ENCODE peak calls at places on chromosomes 3 and 15, in ten cellular contexts. One of them, this sample, is unnamed.

GRCh38 chr3:134029734-134030381 is at the start of gene SLCO2A1:
- DNase-seq in psoas muscle: no peak
- DNase-seq in NCI-H2081: peak
- DNase-seq in NCI-H1105: peak
- DNase-seq in activated T-helper 1 cell treated with anti-CD3 and anti-CD28 coated beads, Interleukin-12 subunit alpha, Interleukin-12 subunit beta, Interleukin-2, Interleukin-4 antibody, amounts not matched to agents 30 ng/mL and 10 ng/mL and 1 ng/mL, durations not matched to agents 14 hours and 24 hours and 36 hours: no peak
- DNase-seq in T47D: peak
- DNase-seq in substantia nigra: no peak
- DNase-seq in CD14-positive monocyte: no peak
- DNase-seq in CD8-positive, alpha-beta memory T cell: no peak
- DNase-seq in activated CD4-positive, alpha-beta T cell treated with anti-CD3 and anti-CD28 coated beads, Interleukin-2, amount 10 ng/mL, durations not matched to agents 7 days and 5 days: no peak
- DNase-seq in this sample: no peak

GRCh38 chr3:55511895-55512585 is 24.9 kb upstream of the WNT5A start:
- DNase-seq in CD14-positive monocyte: no peak
- DNase-seq in CD8-positive, alpha-beta memory T cell: no peak
- DNase-seq in substantia nigra: no peak
- DNase-seq in psoas muscle: no peak
- DNase-seq in NCI-H1105: no peak
- DNase-seq in T47D: no peak
- DNase-seq in activated T-helper 1 cell treated with anti-CD3 and anti-CD28 coated beads, Interleukin-12 subunit alpha, Interleukin-12 subunit beta, Interleukin-2, Interleukin-4 antibody, amounts not matched to agents 30 ng/mL and 10 ng/mL and 1 ng/mL, durations not matched to agents 14 hours and 24 hours and 36 hours: no peak
- DNase-seq in NCI-H2081: no peak
- DNase-seq in activated CD4-positive, alpha-beta T cell treated with anti-CD3 and anti-CD28 coated beads, Interleukin-2, amount 10 ng/mL, durations not matched to agents 7 days and 5 days: no peak
- DNase-seq in this sample: no peak

GRCh38 chr3:179425075-179425474 is 26.2 kb downstream of the GNB4 start:
- DNase-seq in NCI-H1105: no peak
- DNase-seq in activated T-helper 1 cell treated with anti-CD3 and anti-CD28 coated beads, Interleukin-12 subunit alpha, Interleukin-12 subunit beta, Interleukin-2, Interleukin-4 antibody, amounts not matched to agents 30 ng/mL and 10 ng/mL and 1 ng/mL, durations not matched to agents 14 hours and 24 hours and 36 hours: no peak
- DNase-seq in psoas muscle: no peak
- DNase-seq in substantia nigra: no peak
- DNase-seq in CD14-positive monocyte: no peak
- DNase-seq in activated CD4-positive, alpha-beta T cell treated with anti-CD3 and anti-CD28 coated beads, Interleukin-2, amount 10 ng/mL, durations not matched to agents 7 days and 5 days: no peak
- DNase-seq in T47D: no peak
- DNase-seq in NCI-H2081: no peak
- DNase-seq in CD8-positive, alpha-beta memory T cell: no peak
- DNase-seq in this sample: no peak

GRCh38 chr3:177820683-177821316 is 623.5 kb upstream of the TBL1XR1 start:
- DNase-seq in activated CD4-positive, alpha-beta T cell treated with anti-CD3 and anti-CD28 coated beads, Interleukin-2, amount 10 ng/mL, durations not matched to agents 7 days and 5 days: no peak
- DNase-seq in psoas muscle: no peak
- DNase-seq in substantia nigra: no peak
- DNase-seq in NCI-H1105: no peak
- DNase-seq in CD8-positive, alpha-beta memory T cell: no peak
- DNase-seq in CD14-positive monocyte: no peak
- DNase-seq in NCI-H2081: no peak
- DNase-seq in T47D: no peak
- DNase-seq in activated T-helper 1 cell treated with anti-CD3 and anti-CD28 coated beads, Interleukin-12 subunit alpha, Interleukin-12 subunit beta, Interleukin-2, Interleukin-4 antibody, amounts not matched to agents 30 ng/mL and 10 ng/mL and 1 ng/mL, durations not matched to agents 14 hours and 24 hours and 36 hours: no peak
- DNase-seq in this sample: no peak

GRCh38 chr3:161233557-161233956 is 12.4 kb downstream of the NMD3 start:
- DNase-seq in activated CD4-positive, alpha-beta T cell treated with anti-CD3 and anti-CD28 coated beads, Interleukin-2, amount 10 ng/mL, durations not matched to agents 7 days and 5 days: no peak
- DNase-seq in NCI-H1105: no peak
- DNase-seq in substantia nigra: no peak
- DNase-seq in NCI-H2081: no peak
- DNase-seq in CD14-positive monocyte: no peak
- DNase-seq in CD8-positive, alpha-beta memory T cell: no peak
- DNase-seq in T47D: no peak
- DNase-seq in psoas muscle: no peak
- DNase-seq in activated T-helper 1 cell treated with anti-CD3 and anti-CD28 coated beads, Interleukin-12 subunit alpha, Interleukin-12 subunit beta, Interleukin-2, Interleukin-4 antibody, amounts not matched to agents 30 ng/mL and 10 ng/mL and 1 ng/mL, durations not matched to agents 14 hours and 24 hours and 36 hours: no peak
- DNase-seq in this sample: no peak

GRCh38 chr3:196186661-196187573 is 24.3 kb downstream of the ZDHHC19 start:
- DNase-seq in CD8-positive, alpha-beta memory T cell: peak
- DNase-seq in psoas muscle: peak
- DNase-seq in activated CD4-positive, alpha-beta T cell treated with anti-CD3 and anti-CD28 coated beads, Interleukin-2, amount 10 ng/mL, durations not matched to agents 7 days and 5 days: no peak
- DNase-seq in substantia nigra: no peak
- DNase-seq in activated T-helper 1 cell treated with anti-CD3 and anti-CD28 coated beads, Interleukin-12 subunit alpha, Interleukin-12 subunit beta, Interleukin-2, Interleukin-4 antibody, amounts not matched to agents 30 ng/mL and 10 ng/mL and 1 ng/mL, durations not matched to agents 14 hours and 24 hours and 36 hours: no peak
- DNase-seq in CD14-positive monocyte: no peak
- DNase-seq in T47D: no peak
- DNase-seq in NCI-H2081: peak
- DNase-seq in NCI-H1105: peak
- DNase-seq in this sample: no peak

GRCh38 chr3:46852329-46852720 is 10.9 kb downstream of the MYL3 start:
- DNase-seq in substantia nigra: no peak
- DNase-seq in activated T-helper 1 cell treated with anti-CD3 and anti-CD28 coated beads, Interleukin-12 subunit alpha, Interleukin-12 subunit beta, Interleukin-2, Interleukin-4 antibody, amounts not matched to agents 30 ng/mL and 10 ng/mL and 1 ng/mL, durations not matched to agents 14 hours and 24 hours and 36 hours: no peak
- DNase-seq in CD14-positive monocyte: no peak
- DNase-seq in CD8-positive, alpha-beta memory T cell: peak
- DNase-seq in NCI-H2081: no peak
- DNase-seq in psoas muscle: peak
- DNase-seq in T47D: no peak
- DNase-seq in activated CD4-positive, alpha-beta T cell treated with anti-CD3 and anti-CD28 coated beads, Interleukin-2, amount 10 ng/mL, durations not matched to agents 7 days and 5 days: no peak
- DNase-seq in NCI-H1105: no peak
- DNase-seq in this sample: no peak

GRCh38 chr15:59686389-59686788 is 2.7 kb downstream of the BNIP2 start:
- DNase-seq in activated CD4-positive, alpha-beta T cell treated with anti-CD3 and anti-CD28 coated beads, Interleukin-2, amount 10 ng/mL, durations not matched to agents 7 days and 5 days: no peak
- DNase-seq in activated T-helper 1 cell treated with anti-CD3 and anti-CD28 coated beads, Interleukin-12 subunit alpha, Interleukin-12 subunit beta, Interleukin-2, Interleukin-4 antibody, amounts not matched to agents 30 ng/mL and 10 ng/mL and 1 ng/mL, durations not matched to agents 14 hours and 24 hours and 36 hours: no peak
- DNase-seq in NCI-H1105: no peak
- DNase-seq in CD8-positive, alpha-beta memory T cell: no peak
- DNase-seq in T47D: no peak
- DNase-seq in substantia nigra: no peak
- DNase-seq in CD14-positive monocyte: peak
- DNase-seq in NCI-H2081: no peak
- DNase-seq in psoas muscle: no peak
- DNase-seq in this sample: no peak

GRCh38 chr15:70758790-70759462 is 4.4 kb downstream of the UACA start:
- DNase-seq in psoas muscle: no peak
- DNase-seq in NCI-H2081: no peak
- DNase-seq in activated CD4-positive, alpha-beta T cell treated with anti-CD3 and anti-CD28 coated beads, Interleukin-2, amount 10 ng/mL, durations not matched to agents 7 days and 5 days: no peak
- DNase-seq in T47D: no peak
- DNase-seq in NCI-H1105: no peak
- DNase-seq in CD14-positive monocyte: no peak
- DNase-seq in substantia nigra: no peak
- DNase-seq in activated T-helper 1 cell treated with anti-CD3 and anti-CD28 coated beads, Interleukin-12 subunit alpha, Interleukin-12 subunit beta, Interleukin-2, Interleukin-4 antibody, amounts not matched to agents 30 ng/mL and 10 ng/mL and 1 ng/mL, durations not matched to agents 14 hours and 24 hours and 36 hours: no peak
- DNase-seq in CD8-positive, alpha-beta memory T cell: no peak
- DNase-seq in this sample: no peak

GRCh38 chr15:88852476-88852875 is 42.9 kb downstream of the HAPLN3 start:
- DNase-seq in CD8-positive, alpha-beta memory T cell: no peak
- DNase-seq in NCI-H1105: no peak
- DNase-seq in NCI-H2081: no peak
- DNase-seq in activated CD4-positive, alpha-beta T cell treated with anti-CD3 and anti-CD28 coated beads, Interleukin-2, amount 10 ng/mL, durations not matched to agents 7 days and 5 days: no peak
- DNase-seq in substantia nigra: no peak
- DNase-seq in T47D: no peak
- DNase-seq in CD14-positive monocyte: no peak
- DNase-seq in psoas muscle: no peak
- DNase-seq in activated T-helper 1 cell treated with anti-CD3 and anti-CD28 coated beads, Interleukin-12 subunit alpha, Interleukin-12 subunit beta, Interleukin-2, Interleukin-4 antibody, amounts not matched to agents 30 ng/mL and 10 ng/mL and 1 ng/mL, durations not matched to agents 14 hours and 24 hours and 36 hours: no peak
- DNase-seq in this sample: no peak

GRCh38 chr3:98371853-98372252 is 18.2 kb downstream of the OR5K4 start:
- DNase-seq in CD14-positive monocyte: no peak
- DNase-seq in CD8-positive, alpha-beta memory T cell: no peak
- DNase-seq in substantia nigra: no peak
- DNase-seq in T47D: no peak
- DNase-seq in activated T-helper 1 cell treated with anti-CD3 and anti-CD28 coated beads, Interleukin-12 subunit alpha, Interleukin-12 subunit beta, Interleukin-2, Interleukin-4 antibody, amounts not matched to agents 30 ng/mL and 10 ng/mL and 1 ng/mL, durations not matched to agents 14 hours and 24 hours and 36 hours: no peak
- DNase-seq in NCI-H2081: no peak
- DNase-seq in NCI-H1105: no peak
- DNase-seq in psoas muscle: no peak
- DNase-seq in activated CD4-positive, alpha-beta T cell treated with anti-CD3 and anti-CD28 coated beads, Interleukin-2, amount 10 ng/mL, durations not matched to agents 7 days and 5 days: no peak
- DNase-seq in this sample: no peak

GRCh38 chr3:102104093-102104492 is 254.8 kb downstream of the NFKBIZ start:
- DNase-seq in activated CD4-positive, alpha-beta T cell treated with anti-CD3 and anti-CD28 coated beads, Interleukin-2, amount 10 ng/mL, durations not matched to agents 7 days and 5 days: no peak
- DNase-seq in activated T-helper 1 cell treated with anti-CD3 and anti-CD28 coated beads, Interleukin-12 subunit alpha, Interleukin-12 subunit beta, Interleukin-2, Interleukin-4 antibody, amounts not matched to agents 30 ng/mL and 10 ng/mL and 1 ng/mL, durations not matched to agents 14 hours and 24 hours and 36 hours: no peak
- DNase-seq in CD8-positive, alpha-beta memory T cell: no peak
- DNase-seq in substantia nigra: no peak
- DNase-seq in NCI-H2081: no peak
- DNase-seq in psoas muscle: no peak
- DNase-seq in CD14-positive monocyte: no peak
- DNase-seq in T47D: no peak
- DNase-seq in NCI-H1105: no peak
- DNase-seq in this sample: no peak

GRCh38 chr3:176950743-176951142 is 246.5 kb downstream of the TBL1XR1 start:
- DNase-seq in activated T-helper 1 cell treated with anti-CD3 and anti-CD28 coated beads, Interleukin-12 subunit alpha, Interleukin-12 subunit beta, Interleukin-2, Interleukin-4 antibody, amounts not matched to agents 30 ng/mL and 10 ng/mL and 1 ng/mL, durations not matched to agents 14 hours and 24 hours and 36 hours: no peak
- DNase-seq in CD14-positive monocyte: no peak
- DNase-seq in CD8-positive, alpha-beta memory T cell: no peak
- DNase-seq in substantia nigra: no peak
- DNase-seq in activated CD4-positive, alpha-beta T cell treated with anti-CD3 and anti-CD28 coated beads, Interleukin-2, amount 10 ng/mL, durations not matched to agents 7 days and 5 days: no peak
- DNase-seq in NCI-H2081: no peak
- DNase-seq in psoas muscle: no peak
- DNase-seq in NCI-H1105: no peak
- DNase-seq in T47D: no peak
- DNase-seq in this sample: no peak

GRCh38 chr3:195259146-195259563 is 11.8 kb downstream of the XXYLT1 start:
- DNase-seq in psoas muscle: no peak
- DNase-seq in CD14-positive monocyte: no peak
- DNase-seq in activated T-helper 1 cell treated with anti-CD3 and anti-CD28 coated beads, Interleukin-12 subunit alpha, Interleukin-12 subunit beta, Interleukin-2, Interleukin-4 antibody, amounts not matched to agents 30 ng/mL and 10 ng/mL and 1 ng/mL, durations not matched to agents 14 hours and 24 hours and 36 hours: no peak
- DNase-seq in CD8-positive, alpha-beta memory T cell: no peak
- DNase-seq in T47D: no peak
- DNase-seq in NCI-H2081: no peak
- DNase-seq in activated CD4-positive, alpha-beta T cell treated with anti-CD3 and anti-CD28 coated beads, Interleukin-2, amount 10 ng/mL, durations not matched to agents 7 days and 5 days: no peak
- DNase-seq in NCI-H1105: no peak
- DNase-seq in substantia nigra: no peak
- DNase-seq in this sample: no peak